ENCODE peak calls at places on chromosomes 3 and 15, in seven cellular contexts. Y, G, Z, E, R, K and A are unnamed samples.

GRCh38 chr3:50444213-50444612 is 59.2 kb downstream of the CACNA2D2 start:
- DNase-seq in Y (no peak), Z (peak), G (no peak), R (no peak), E (no peak), K (no peak), A (no peak)

GRCh38 chr3:22555753-22556152 is 647.4 kb upstream of the UBE2E2 start:
- DNase-seq in K (no peak), R (no peak), E (no peak), G (no peak), Y (no peak), Z (no peak), A (no peak)

GRCh38 chr3:146581877-146582508 is 23.2 kb downstream of the PLSCR5 start:
- DNase-seq in Z (peak), Y (peak), G (no peak), E (no peak), R (no peak), K (no peak), A (no peak)

GRCh38 chr3:67418539-67419529 is 235.6 kb downstream of the SUCLG2 start:
- DNase-seq in G (no peak), K (no peak), R (no peak), E (no peak), Z (peak), Y (no peak), A (no peak)

GRCh38 chr3:150965436-150965835 is 7.1 kb downstream of the CLRN1 start:
- DNase-seq in Z (no peak), Y (no peak), R (no peak), K (no peak), E (no peak), G (no peak), A (no peak)

GRCh38 chr3:122893754-122894668 is 99.1 kb downstream of the SLC49A4 start:
- DNase-seq in R (no peak), Z (no peak), G (no peak), E (no peak), Y (peak), K (no peak), A (peak)

GRCh38 chr15:54636147-54636546 is 560.6 kb downstream of the RSL24D1 start:
- DNase-seq in Z (no peak), R (no peak), E (no peak), K (no peak), Y (no peak), G (no peak), A (no peak)

GRCh38 chr15:32851619-32852416 is 134.0 kb downstream of the GREM1 start:
- DNase-seq in K (no peak), Z (peak), G (no peak), R (no peak), Y (peak), E (no peak), A (peak)

GRCh38 chr3:129618186-129618820 is 11.8 kb upstream of the PLXND1 start:
- DNase-seq in K (no peak), G (peak), Y (no peak), R (no peak), Z (no peak), E (no peak), A (no peak)

GRCh38 chr3:23763040-23763477 is 42.7 kb upstream of the UBE2E1 start:
- DNase-seq in R (no peak), G (no peak), E (no peak), Y (no peak), K (no peak), Z (peak), A (no peak)

GRCh38 chr3:11367116-11367781 is 95.1 kb downstream of the ATG7 start:
- DNase-seq in E (no peak), G (no peak), K (peak), Y (no peak), Z (no peak), R (no peak), A (peak)

GRCh38 chr3:135103913-135104312 is 308.9 kb downstream of the EPHB1 start:
- DNase-seq in G (no peak), E (no peak), R (no peak), Z (no peak), Y (no peak), K (no peak), A (no peak)

GRCh38 chr15:88745696-88746095 is 57.5 kb upstream of the ACAN start:
- DNase-seq in R (no peak), Z (peak), G (no peak), K (no peak), E (no peak), Y (peak), A (peak)

GRCh38 chr15:98774756-98775497 is 126.6 kb downstream of the IGF1R start:
- DNase-seq in K (no peak), Y (peak), Z (no peak), G (no peak), R (no peak), E (no peak), A (no peak)

GRCh38 chr15:41935566-41936020 is 36.8 kb downstream of the EHD4 start:
- DNase-seq in E (no peak), R (no peak), K (no peak), Z (no peak), Y (peak), G (no peak), A (no peak)

GRCh38 chr3:136678981-136679380 is 73.2 kb downstream of the STAG1 start:
- DNase-seq in Z (peak), E (no peak), Y (no peak), K (no peak), R (no peak), G (no peak), A (no peak)

GRCh38 chr3:151008699-151009098 is 36.2 kb upstream of the CLRN1 start:
- DNase-seq in E (peak), K (no peak), Y (peak), R (no peak), G (no peak), Z (peak), A (no peak)

GRCh38 chr15:58114812-58115211 is 23.4 kb upstream of the AQP9 start:
- DNase-seq in Z (no peak), G (no peak), R (no peak), Y (no peak), K (no peak), E (no peak), A (no peak)

GRCh38 chr3:163622384-163622783 is 1455.9 kb downstream of the SI start:
- DNase-seq in Z (no peak), R (peak), K (no peak), Y (no peak), E (peak), G (no peak), A (no peak)

GRCh38 chr15:74917676-74918075 is 11.0 kb upstream of the FAM219B start:
- DNase-seq in K (no peak), G (no peak), R (no peak), Z (no peak), Y (no peak), E (no peak), A (no peak)

GRCh38 chr15:67833504-67834248 is 6.2 kb downstream of the RNU6-1 start:
- DNase-seq in G (peak), K (no peak), Z (no peak), E (no peak), R (no peak), Y (no peak), A (no peak)

GRCh38 chr15:67832965-67833503 is 6.8 kb downstream of the RNU6-1 start:
- DNase-seq in G (no peak), R (no peak), Z (no peak), E (no peak), K (no peak), Y (no peak), A (no peak)

GRCh38 chr15:67834249-67834592 is 5.6 kb downstream of the RNU6-1 start:
- DNase-seq in Z (no peak), R (no peak), G (no peak), K (no peak), Y (no peak), E (no peak), A (no peak)

GRCh38 chr15:67831363-67831762 is 6.1 kb downstream of the SKOR1 start:
- DNase-seq in E (no peak), K (no peak), Z (no peak), R (no peak), G (no peak), Y (no peak), A (no peak)

DNA sequence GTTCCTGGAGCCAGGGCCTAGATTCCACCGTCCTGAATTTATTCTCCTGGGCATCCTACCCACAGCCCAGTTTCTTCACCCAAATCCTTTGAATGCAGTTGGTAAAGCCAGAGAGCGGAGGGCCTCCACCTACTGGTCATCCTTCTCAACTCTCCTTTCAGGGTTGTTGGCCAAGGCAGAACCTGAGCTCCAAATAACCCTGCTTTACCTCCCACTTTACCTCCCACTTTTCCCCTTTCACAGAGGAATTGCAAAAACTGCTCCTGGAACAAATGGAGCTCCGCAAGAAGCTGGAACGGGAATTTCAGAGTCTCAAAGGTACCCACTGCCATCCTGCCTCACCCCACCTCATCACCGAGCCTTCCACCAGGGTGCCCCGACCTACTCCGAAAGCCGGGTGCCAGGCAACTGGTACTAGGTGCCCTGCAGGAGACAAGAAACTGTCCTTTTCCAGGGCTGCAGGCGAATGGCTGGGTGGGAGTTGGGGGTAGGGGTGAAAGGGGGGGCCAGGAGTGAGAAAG is 6.8 kb downstream of the SKOR1 start:
- DNase-seq in Z (no peak), K (no peak), Y (no peak), E (no peak), G (no peak), R (no peak), A (no peak)
- TF ChIP-seq CTCF in Z (no peak), K (no peak), Y (peak), E (peak), G (peak), R (peak), A (peak)

DNA sequence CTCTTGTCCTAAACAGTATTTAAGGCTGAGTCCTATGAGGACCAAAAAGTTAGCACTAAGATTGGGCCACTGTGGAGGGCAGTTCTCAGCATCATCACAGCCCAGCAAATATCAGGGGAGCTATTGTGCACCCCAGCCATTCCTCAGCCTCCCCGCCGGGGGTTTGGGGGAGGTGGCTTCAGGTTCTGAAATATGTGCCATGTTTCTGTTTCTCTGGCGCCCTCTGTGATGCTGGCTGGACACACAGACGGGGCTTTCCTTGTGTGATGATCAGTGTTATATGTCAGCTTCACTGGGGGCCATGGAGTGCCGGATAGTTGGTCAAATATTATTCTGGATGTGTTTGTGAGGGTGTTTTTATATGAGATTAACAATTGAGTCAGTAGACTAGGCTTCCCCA is 106.8 kb downstream of the GABRG3 start:
- DNase-seq in R (no peak), Y (no peak), K (no peak), Z (no peak), G (no peak), E (no peak), A (no peak)
- TF ChIP-seq CTCF in R (no peak), Y (no peak), K (no peak), Z (no peak), G (no peak), E (no peak), A (no peak)

GRCh38 chr3:64509216-64509615 is 178.6 kb downstream of the ADAMTS9 start:
- DNase-seq in E (no peak), Y (no peak), R (no peak), Z (no peak), K (peak), G (no peak), A (peak)

GRCh38 chr3:64505419-64505818 is 182.4 kb downstream of the ADAMTS9 start:
- DNase-seq in Y (no peak), R (no peak), E (no peak), G (no peak), K (no peak), Z (no peak), A (no peak)

GRCh38 chr3:64502284-64502683 is 185.5 kb downstream of the ADAMTS9 start:
- DNase-seq in R (no peak), G (no peak), Y (no peak), E (no peak), K (no peak), Z (peak), A (no peak)

DNA sequence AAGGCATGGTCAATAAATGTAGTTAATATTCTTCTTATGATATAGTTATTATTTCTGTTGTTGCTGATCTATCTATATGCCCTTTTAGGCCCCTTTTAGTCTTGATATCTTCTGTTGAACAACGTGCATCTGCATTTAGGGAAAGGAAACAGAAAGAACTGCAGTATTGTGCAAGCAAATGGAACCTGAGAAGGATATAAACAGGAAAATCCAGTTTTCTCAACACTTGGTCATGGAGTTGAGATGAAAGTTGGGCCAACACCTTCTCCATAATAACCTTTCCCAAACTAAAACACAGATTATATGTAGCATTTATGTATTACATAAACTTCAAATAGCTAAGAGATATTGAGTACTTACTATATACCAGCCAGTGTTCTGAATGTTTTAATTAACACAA is 179.7 kb downstream of the ADAMTS9 start:
- DNase-seq in Z (no peak), K (no peak), R (no peak), G (no peak), Y (peak), E (no peak), A (no peak)
- TF ChIP-seq CTCF in Z (no peak), K (no peak), R (no peak), G (no peak), Y (no peak), E (no peak), A (no peak)

DNA sequence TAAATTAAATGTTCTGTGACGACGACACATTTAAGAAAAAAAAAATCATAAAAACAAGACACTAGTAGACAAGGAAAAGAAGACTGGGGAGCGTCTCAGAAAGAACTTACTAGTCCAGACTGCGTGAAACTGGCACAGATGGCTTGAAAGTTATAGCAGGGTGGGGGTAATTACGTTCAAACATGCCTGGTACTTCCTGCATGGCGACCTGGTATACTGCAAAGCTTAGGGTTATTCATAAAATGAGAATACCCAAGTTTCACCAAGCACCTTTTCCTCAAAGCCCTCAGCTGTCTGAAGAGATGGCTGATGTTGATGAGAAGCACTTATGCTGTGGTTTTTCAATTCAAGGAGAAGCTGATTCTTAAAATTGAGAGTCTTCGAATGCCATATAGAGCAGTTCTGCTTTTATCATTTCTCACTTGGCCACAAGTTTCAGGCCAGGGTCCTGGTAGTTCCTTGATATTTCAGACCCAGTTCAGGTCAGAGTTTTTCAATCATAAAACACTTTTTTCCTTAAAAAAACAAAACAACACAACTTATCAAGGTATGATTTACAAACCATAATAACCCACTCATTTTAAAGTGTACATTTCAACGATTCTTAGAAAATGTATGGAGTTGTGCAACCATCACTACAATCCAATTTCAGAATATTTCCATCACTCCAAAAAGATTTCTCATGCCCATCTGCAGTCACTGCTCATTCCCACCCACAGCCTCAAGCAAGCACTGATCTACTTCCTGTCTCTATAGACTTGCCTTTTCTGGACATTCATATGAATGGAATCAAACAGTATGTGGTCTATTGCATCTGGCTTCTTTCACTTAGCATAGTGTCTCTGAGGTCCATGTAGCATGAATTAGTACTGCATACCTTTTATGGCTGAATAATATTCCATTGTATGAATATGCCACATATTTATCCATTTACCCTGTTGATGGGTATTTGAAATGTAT is 24.6 kb downstream of the PCOLCE2 start:
- DNase-seq in R (no peak), G (no peak), E (no peak), K (no peak), Z (no peak), Y (peak), A (no peak)
- TF ChIP-seq CTCF in R (no peak), G (no peak), E (no peak), K (no peak), Z (no peak), Y (no peak), A (no peak)